ENCODE peak calls at places on chromosomes 7 and 10, in eight cellular contexts. N, A, G, O, P, Z, X and H are unnamed samples.

GRCh38 chr10:121243003-121243898 is 355.0 kb downstream of the FGFR2 start:
- DNase-seq in P (no peak), Z (no peak), N (no peak), A (no peak), X (no peak), O (no peak), G (no peak), H (no peak)

GRCh38 chr7:2785071-2785500 is 59.0 kb downstream of the GNA12 start:
- DNase-seq in P (peak; percentile 71), O (no peak), N (no peak), X (peak; percentile 48), G (no peak), Z (no peak), A (no peak), H (no peak)

GRCh38 chr7:96675548-96675947 is 34.1 kb downstream of the SEM1 start:
- DNase-seq in A (peak; percentile 8), G (no peak), Z (no peak), N (no peak), P (no peak), O (no peak), X (no peak), H (peak; percentile 31)

GRCh38 chr7:137592232-137592896 is 248.8 kb upstream of the PTN start:
- DNase-seq in Z (peak; percentile 85), A (peak; percentile 85), G (peak; percentile 59), N (peak; percentile 41), O (peak; percentile 47), X (peak; percentile 91), P (peak; percentile 84), H (peak; percentile 82)

GRCh38 chr10:128064615-128065580 is 61.3 kb downstream of the MKI67 start:
- DNase-seq in N (peak; percentile 41), Z (no peak), G (no peak), P (peak; percentile 65), X (peak; percentile 42), O (no peak), A (no peak), H (peak; percentile 58)

GRCh38 chr7:14734839-14735321 is 167.7 kb downstream of the DGKB start:
- DNase-seq in Z (peak; percentile 43), G (no peak), X (no peak), P (no peak), O (no peak), N (no peak), A (peak; percentile 16), H (peak; percentile 62)

GRCh38 chr10:103759100-103759781 is 96.1 kb downstream of the SH3PXD2A start:
- DNase-seq in P (peak; percentile 86), G (peak; percentile 61), O (no peak), Z (peak; percentile 63), X (peak; percentile 76), N (peak; percentile 69), A (peak; percentile 52), H (peak; percentile 26)

GRCh38 chr10:116993610-116994009 is 11.4 kb downstream of the SHTN1 start:
- DNase-seq in N (no peak), A (no peak), O (no peak), X (no peak), G (no peak), P (no peak), Z (no peak), H (no peak)

GRCh38 chr10:104806791-104807190 is 165.7 kb downstream of the SORCS3 start:
- DNase-seq in Z (no peak), X (no peak), O (no peak), G (no peak), N (no peak), P (no peak), A (no peak), H (no peak)

GRCh38 chr7:40836218-40836617 is 701.4 kb downstream of the SUGCT start:
- DNase-seq in X (no peak), P (no peak), A (peak; percentile 51), O (no peak), G (no peak), N (no peak), Z (no peak), H (no peak)

GRCh38 chr10:1952126-1953095 is 215.1 kb upstream of the ADARB2 start:
- DNase-seq in A (no peak), O (no peak), P (no peak), Z (no peak), N (no peak), G (no peak), X (no peak), H (no peak)

GRCh38 chr10:48448796-48449195 is 142.3 kb downstream of the MAPK8 start:
- DNase-seq in O (no peak), N (no peak), A (peak; percentile 63), G (no peak), X (peak; percentile 25), P (peak; percentile 58), Z (peak; percentile 18), H (no peak)

GRCh38 chr7:3552499-3552898 is 251.4 kb downstream of the SDK1 start:
- DNase-seq in X (no peak), G (no peak), Z (no peak), P (no peak), O (no peak), N (no peak), A (no peak), H (no peak)

GRCh38 chr10:75079436-75080083 is 31.9 kb upstream of the SAMD8 start:
- DNase-seq in G (no peak), O (no peak), P (no peak), N (no peak), X (no peak), A (no peak), Z (no peak), H (peak; percentile 12)

GRCh38 chr7:156155988-156156733 is 343.9 kb upstream of the SHH start:
- DNase-seq in Z (no peak), X (no peak), G (no peak), N (no peak), P (no peak), O (no peak), A (no peak), H (no peak)

GRCh38 chr7:55365103-55365679 is at the start of gene LANCL2:
- DNase-seq in G (no peak), A (peak; percentile 40), O (peak; percentile 36), N (no peak), X (peak; percentile 69), Z (no peak), P (peak; percentile 40), H (no peak)

GRCh38 chr7:14457567-14458453 is 444.7 kb downstream of the DGKB start:
- DNase-seq in X (peak; percentile 94), G (peak; percentile 70), Z (peak; percentile 93), O (peak; percentile 67), N (peak; percentile 43), P (peak; percentile 93), A (peak; percentile 84), H (peak; percentile 88)

GRCh38 chr10:107616463-107617131 is 452.1 kb upstream of the SORCS1 start:
- DNase-seq in Z (no peak), P (peak; percentile 64), O (no peak), A (no peak), G (no peak), N (peak; percentile 67), X (peak; percentile 1), H (no peak)

GRCh38 chr7:145986248-145986874 is 130.2 kb upstream of the CNTNAP2 start:
- DNase-seq in A (peak; percentile 29), X (no peak), P (no peak), G (no peak), N (no peak), Z (no peak), O (no peak), H (no peak)
- H3K4me3 ChIP-seq in A (no peak overlapping the region), X (no peak overlapping the region), P (no peak overlapping the region), G (no peak overlapping the region), N (no peak overlapping the region), Z (no peak overlapping the region), O (no peak overlapping the region), H (no peak overlapping the region)

DNA sequence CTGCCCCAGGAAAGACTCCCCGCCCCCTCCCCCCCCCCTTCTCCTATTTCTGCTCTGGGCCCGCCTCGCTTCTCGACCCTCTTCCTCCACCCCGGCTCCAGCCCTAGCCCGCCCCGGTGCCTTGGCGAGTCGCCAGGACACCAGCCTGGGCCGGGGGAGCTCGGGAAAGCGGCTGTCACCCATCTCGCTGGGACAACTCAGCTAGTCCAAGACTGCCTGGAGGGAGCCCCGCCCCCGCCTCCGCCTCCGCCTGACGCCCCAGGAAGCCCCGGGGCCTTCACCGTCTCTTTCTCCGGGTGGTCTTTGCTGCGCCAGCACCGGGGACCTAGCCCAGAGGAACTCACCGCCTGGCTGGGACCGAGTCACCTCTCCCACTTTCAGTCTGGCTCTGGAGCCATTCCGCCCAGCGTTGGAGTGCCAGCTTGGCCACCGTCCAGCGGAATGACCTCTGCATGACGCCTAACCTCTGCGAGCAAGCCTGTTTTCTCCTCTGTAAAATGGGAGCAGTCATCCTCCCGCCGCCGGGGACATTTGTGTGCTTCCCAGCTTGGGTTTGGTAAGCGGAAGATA is 1.1 kb upstream of the ZCCHC24 start:
- DNase-seq in N (no peak), X (peak; percentile 62), Z (peak; percentile 80), O (peak; percentile 25), A (peak; percentile 80), P (peak; percentile 32), G (no peak), H (no peak)
- H3K4me3 ChIP-seq in N (peak overlapping the region; percentile 45), X (peak overlapping the region; percentile 80), Z (peak overlapping the region; percentile 2), O (peak overlapping the region; percentile 84), A (peak overlapping the region; percentile 61), P (peak overlapping the region; percentile 58), G (peak overlapping the region; percentile 61), H (peak overlapping the region; percentile 64)

DNA sequence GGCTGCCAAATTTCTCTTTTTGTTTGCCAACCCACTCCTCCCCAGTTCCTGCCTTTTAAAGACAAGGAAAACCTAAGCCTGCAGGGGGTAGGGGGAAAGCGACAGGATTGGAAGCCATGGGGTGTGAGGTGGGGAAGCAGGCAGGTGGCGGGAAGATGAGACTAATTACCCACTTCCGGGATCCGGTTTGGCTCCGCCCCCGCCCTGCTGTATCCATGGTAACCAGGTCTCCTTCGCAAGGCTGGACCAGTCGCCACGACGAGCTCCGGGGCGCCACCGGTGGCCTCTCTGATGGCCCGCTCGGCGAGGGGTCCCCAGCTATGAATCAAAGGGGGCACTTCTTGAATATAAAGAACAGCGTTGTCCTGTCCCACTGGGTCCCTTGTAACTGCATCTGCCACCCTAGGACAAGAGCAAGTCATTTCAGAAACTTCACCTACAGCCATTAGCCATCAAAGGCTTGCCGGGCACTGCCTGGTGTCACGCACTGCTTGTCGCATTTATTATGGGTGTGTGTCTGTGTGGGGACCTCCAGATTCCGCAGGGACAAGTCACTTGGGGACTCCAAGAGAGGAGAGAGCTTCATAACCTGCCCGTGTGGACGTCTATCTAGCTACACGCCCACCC is 55.4 kb upstream of the LMTK2 start:
- DNase-seq in P (no peak), O (no peak), N (no peak), A (no peak), Z (peak; percentile 32), X (no peak), G (no peak), H (peak; percentile 11)
- H3K4me3 ChIP-seq in P (no peak overlapping the region), O (no peak overlapping the region), N (no peak overlapping the region), A (no peak overlapping the region), Z (no peak overlapping the region), X (no peak overlapping the region), G (no peak overlapping the region), H (no peak overlapping the region)

DNA sequence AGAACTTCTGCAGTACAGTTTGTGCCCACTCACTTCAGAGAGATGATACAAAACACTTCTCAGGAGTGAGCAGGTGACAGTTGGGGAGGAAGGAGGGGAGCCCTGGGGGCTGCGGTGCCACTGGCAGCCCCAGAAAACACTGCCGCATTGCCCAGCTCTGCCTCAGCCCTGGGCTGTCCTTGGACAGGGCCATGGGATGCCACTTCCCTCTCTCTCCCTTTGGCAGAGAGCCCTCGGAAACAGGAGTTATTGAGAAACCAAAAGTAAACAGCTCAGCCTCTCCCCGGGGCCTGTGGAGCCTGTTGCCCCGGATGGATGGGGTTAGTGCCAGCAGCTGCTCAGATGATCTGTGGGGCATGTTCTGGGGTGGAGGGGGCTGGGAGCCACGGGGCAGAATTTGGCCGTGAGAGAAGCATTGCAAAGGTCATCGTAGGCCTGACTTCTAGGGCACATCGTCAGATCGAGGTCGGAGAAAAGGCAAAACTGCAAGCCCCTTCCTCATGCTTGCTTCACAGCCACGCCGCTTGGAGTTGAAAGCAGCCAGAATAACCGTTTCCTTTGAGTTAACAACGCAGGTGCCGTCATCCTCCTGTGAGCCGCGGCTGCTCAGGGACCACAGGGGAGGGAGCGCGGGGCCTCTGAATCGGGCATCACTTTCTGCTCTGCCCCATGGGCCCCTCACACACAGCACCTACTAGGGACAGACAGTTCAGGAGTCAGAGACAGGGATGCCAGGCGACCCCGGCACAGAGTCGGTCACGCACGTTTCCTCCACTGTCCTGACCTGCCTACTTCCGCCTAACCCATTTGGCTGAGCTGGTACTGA is 256.4 kb downstream of the CAMK1D start:
- DNase-seq in O (peak; percentile 96), P (peak; percentile 65), N (no peak), A (peak; percentile 84), Z (peak; percentile 64), G (peak; percentile 21), X (peak; percentile 86), H (no peak)
- H3K4me3 ChIP-seq in O (peak overlapping the region; percentile 22), P (no peak overlapping the region), N (no peak overlapping the region), A (peak overlapping the region; percentile 59), Z (no peak overlapping the region), G (peak overlapping the region; percentile 44), X (no peak overlapping the region), H (no peak overlapping the region)